ENCODE peak calls at places on chromosomes 11 and 22, in seven cellular contexts. T is IMR-90, S is mesenchymal stem cell, F is H9, D is mesendoderm, E is H1, X is trophoblast cell. U is an unnamed sample. For H3K79me1, the result is how much of the 10 kb centered on the place peaks cover.

GRCh38 chr11:19474954-19475811 is 234.4 kb upstream of the E2F8 start:
- DNase-seq in T (no peak), S (no peak), F (no peak), D (peak), E (no peak), X (no peak), U (peak)

GRCh38 chr11:58958500-58958899 is 19.2 kb downstream of the GLYATL1 start:
- DNase-seq in T (no peak), S (no peak), F (peak), D (peak), E (peak), X (no peak), U (no peak)

GRCh38 chr22:22848364-22848866 is 39.2 kb upstream of the IGLL5 start:
- DNase-seq in T (peak), S (peak), F (peak), D (peak), E (no peak), X (peak), U (peak)

GRCh38 chr11:60345489-60345888 is 18.4 kb downstream of the MS4A6E start:
- DNase-seq in T (no peak), S (peak), F (peak), D (peak), E (peak), X (peak), U (no peak)

GRCh38 chr11:8826145-8826786 is 84.7 kb upstream of the AKIP1 start:
- DNase-seq in T (peak), S (peak), F (peak), D (peak), E (no peak), X (peak), U (no peak)

GRCh38 chr11:119832536-119832935 is 103.5 kb upstream of the NECTIN1 start:
- DNase-seq in T (peak), S (no peak), F (peak), D (peak), E (no peak), X (no peak), U (no peak)

GRCh38 chr11:34158661-34159060 is 53.2 kb downstream of the NAT10 start:
- DNase-seq in T (no peak), S (no peak), F (no peak), D (no peak), E (no peak), X (no peak), U (no peak)

GRCh38 chr11:33773399-33774355 is 643 bp downstream of the FBXO3 start:
- DNase-seq in T (peak), S (peak), F (no peak), D (no peak), E (no peak), X (peak), U (no peak)

GRCh38 chr11:75524576-75525432 is 937 bp downstream of the GDPD5 start:
- DNase-seq in T (peak), S (no peak), F (peak), D (peak), E (no peak), X (peak), U (peak)

GRCh38 chr11:74506823-74507222 is 13.3 kb upstream of the LIPT2 start:
- DNase-seq in T (no peak), S (peak), F (no peak), D (peak), E (no peak), X (no peak), U (no peak)

GRCh38 chr22:35631597-35631996 is 14.5 kb upstream of the MB start:
- DNase-seq in T (no peak), S (no peak), F (peak), D (peak), E (peak), X (peak), U (no peak)

GRCh38 chr11:118511576-118511975 is 15.7 kb upstream of the TTC36 start:
- DNase-seq in T (no peak), S (no peak), F (no peak), D (no peak), E (no peak), X (no peak), U (no peak)

GRCh38 chr11:85772700-85773099 is 38.2 kb downstream of the SYTL2 start:
- DNase-seq in T (peak), S (peak), F (no peak), D (peak), E (no peak), X (no peak), U (no peak)

GRCh38 chr22:29292379-29292778 is 14.1 kb upstream of the GAS2L1 start:
- DNase-seq in T (no peak), S (no peak), F (no peak), D (no peak), E (no peak), X (no peak), U (no peak)

GRCh38 chr22:49553518-49554295 is 274.0 kb downstream of the BRD1 start:
- DNase-seq in T (no peak), S (no peak), F (no peak), D (peak), E (no peak), X (no peak), U (peak)

GRCh38 chr11:74325649-74326645 is 14.5 kb upstream of the P4HA3 start:
- DNase-seq in T (peak), S (peak), F (no peak), D (no peak), E (no peak), X (no peak), U (no peak)

GRCh38 chr22:27381552-27381951 is 420.0 kb downstream of the MN1 start:
- DNase-seq in T (no peak), S (no peak), F (no peak), D (no peak), E (no peak), X (no peak), U (no peak)

GRCh38 chr11:85619497-85619896 is 7.6 kb downstream of the DLG2 start:
- DNase-seq in T (no peak), S (no peak), F (no peak), D (no peak), E (no peak), X (no peak), U (no peak)

GRCh38 chr11:36512016-36512415 is 1.9 kb upstream of the TRAF6 start:
- DNase-seq in T (peak), S (no peak), F (no peak), D (no peak), E (no peak), X (peak), U (no peak)

GRCh38 chr11:118186346-118187107 is 10.1 kb upstream of the SCN2B start:
- DNase-seq in T (no peak), S (no peak), F (no peak), D (no peak), E (no peak), X (no peak), U (no peak)

GRCh38 chr11:17518366-17518765 is 25.9 kb downstream of the USH1C start:
- DNase-seq in T (no peak), S (no peak), F (no peak), D (no peak), E (no peak), X (no peak), U (no peak)

GRCh38 chr11:116422976-116423375 is 349.8 kb downstream of the BUD13 start:
- DNase-seq in T (no peak), S (no peak), F (peak), D (peak), E (peak), X (no peak), U (no peak)

GRCh38 chr11:1948389-1948788 is 1.3 kb downstream of the MRPL23 start:
- DNase-seq in T (no peak), S (no peak), F (no peak), D (no peak), E (no peak), X (no peak), U (no peak)

GRCh38 chr22:47168441-47168840 is 406.0 kb downstream of the TBC1D22A start:
- DNase-seq in T (no peak), S (no peak), F (no peak), D (no peak), E (no peak), X (no peak), U (no peak)

GRCh38 chr22:49533886-49534285 is 293.8 kb downstream of the BRD1 start:
- DNase-seq in T (no peak), S (no peak), F (no peak), D (no peak), E (no peak), X (no peak), U (no peak)

GRCh38 chr11:94400839-94401772 is at the start of gene GPR83:
- DNase-seq in T (peak), S (peak), F (peak), D (peak), E (no peak), X (no peak), U (peak)

GRCh38 chr22:23084453-23085350 is 14.4 kb downstream of the GNAZ start:
- DNase-seq in T (no peak), S (no peak), F (no peak), D (no peak), E (no peak), X (no peak), U (no peak)

GRCh38 chr22:47220752-47221151 is 458.3 kb downstream of the TBC1D22A start:
- DNase-seq in T (no peak), S (no peak), F (no peak), D (no peak), E (no peak), X (no peak), U (no peak)

GRCh38 chr11:80841716-80842115 is 1400.9 kb upstream of the TENM4 start:
- DNase-seq in T (no peak), S (no peak), F (no peak), D (no peak), E (no peak), X (no peak), U (no peak)

GRCh38 chr11:69003866-69004311 is 9.2 kb downstream of the MRGPRF start:
- DNase-seq in T (no peak), S (no peak), F (peak), D (no peak), E (no peak), X (no peak), U (no peak)

GRCh38 chr11:110028904-110029303 is 64.3 kb upstream of the ZC3H12C start:
- DNase-seq in T (peak), S (no peak), F (no peak), D (no peak), E (no peak), X (no peak), U (no peak)

GRCh38 chr22:37273126-37273845 is 9.0 kb upstream of the CYTH4 start:
- DNase-seq in T (peak), S (peak), F (no peak), D (no peak), E (no peak), X (no peak), U (no peak)

GRCh38 chr11:24585192-24585591 is 88.3 kb downstream of the LUZP2 start:
- DNase-seq in T (peak), S (peak), F (no peak), D (no peak), E (no peak), X (no peak), U (no peak)

GRCh38 chr22:47290706-47291430 is 528.4 kb downstream of the TBC1D22A start:
- DNase-seq in T (no peak), S (no peak), F (peak), D (no peak), E (no peak), X (no peak), U (no peak)

GRCh38 chr11:114384487-114384886 is 15.8 kb downstream of the C11orf71 start:
- DNase-seq in T (no peak), S (no peak), F (no peak), D (no peak), E (no peak), X (no peak), U (no peak)

DNA sequence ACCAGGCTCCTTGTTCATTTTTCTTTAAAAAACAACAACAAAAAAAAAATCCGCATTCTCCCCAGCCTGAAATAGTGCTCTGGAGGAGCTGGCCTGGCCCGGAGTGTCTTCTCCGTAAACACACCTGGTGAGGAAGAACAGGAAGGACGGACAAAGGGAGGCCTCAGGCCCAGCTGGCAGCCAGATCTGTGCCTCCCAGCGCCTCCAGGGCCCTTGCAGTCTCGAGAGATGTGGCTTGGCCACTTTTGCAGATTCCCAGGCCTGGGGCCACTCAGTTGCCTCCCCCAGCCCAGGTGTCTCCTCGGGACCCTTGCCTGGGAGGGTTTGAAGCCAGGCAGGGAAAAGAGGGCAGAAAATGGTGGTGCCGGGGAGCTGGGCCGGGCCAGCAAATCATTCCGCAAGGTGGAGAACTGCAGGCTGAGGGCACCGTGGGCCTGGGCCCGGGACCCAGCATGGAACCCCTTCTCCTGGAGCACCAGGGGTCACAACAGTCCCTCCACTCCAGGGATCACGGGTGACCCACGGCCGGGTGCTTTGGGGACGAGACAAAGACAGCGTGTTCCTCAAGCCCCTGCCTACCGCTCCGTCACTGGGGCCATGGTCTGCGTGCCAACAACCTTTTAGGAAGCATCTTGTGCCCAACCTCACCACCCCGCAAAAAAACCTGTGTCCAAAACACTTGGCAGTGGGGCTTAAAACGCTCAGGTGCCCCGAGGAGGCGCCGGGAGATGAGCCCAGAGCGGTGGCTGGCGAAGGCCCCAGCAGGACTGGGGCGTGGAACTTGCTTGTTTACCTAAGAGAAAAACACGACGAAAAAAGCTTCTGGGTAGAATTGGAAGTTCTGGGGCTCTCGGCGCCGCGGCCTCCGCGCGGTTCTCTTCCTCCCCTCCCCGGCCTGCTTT is 67.1 kb upstream of the WNT7B start:
- DNase-seq in T (no peak), S (no peak), F (peak), D (peak), E (no peak), X (no peak), U (no peak)
- H3K27ac ChIP-seq in T (peak), S (no peak), F (no peak), D (no peak), E (no peak), X (no peak), U (no peak)

GRCh38 chr22:19824197-19825015 is 30.3 kb downstream of the GNB1L start:
- DNase-seq in T (no peak), S (no peak), F (no peak), D (no peak), E (no peak), X (peak), U (no peak)

GRCh38 chr22:19825016-19825339 is 29.7 kb downstream of the GNB1L start:
- DNase-seq in T (no peak), S (no peak), F (no peak), D (no peak), E (no peak), X (no peak), U (no peak)

GRCh38 chr22:19827341-19828034 is 27.2 kb downstream of the GNB1L start:
- DNase-seq in T (peak), S (no peak), F (no peak), D (no peak), E (no peak), X (no peak), U (no peak)

GRCh38 chr22:19826619-19826950 is 28.1 kb downstream of the GNB1L start:
- DNase-seq in T (no peak), S (no peak), F (no peak), D (no peak), E (no peak), X (no peak), U (no peak)

DNA sequence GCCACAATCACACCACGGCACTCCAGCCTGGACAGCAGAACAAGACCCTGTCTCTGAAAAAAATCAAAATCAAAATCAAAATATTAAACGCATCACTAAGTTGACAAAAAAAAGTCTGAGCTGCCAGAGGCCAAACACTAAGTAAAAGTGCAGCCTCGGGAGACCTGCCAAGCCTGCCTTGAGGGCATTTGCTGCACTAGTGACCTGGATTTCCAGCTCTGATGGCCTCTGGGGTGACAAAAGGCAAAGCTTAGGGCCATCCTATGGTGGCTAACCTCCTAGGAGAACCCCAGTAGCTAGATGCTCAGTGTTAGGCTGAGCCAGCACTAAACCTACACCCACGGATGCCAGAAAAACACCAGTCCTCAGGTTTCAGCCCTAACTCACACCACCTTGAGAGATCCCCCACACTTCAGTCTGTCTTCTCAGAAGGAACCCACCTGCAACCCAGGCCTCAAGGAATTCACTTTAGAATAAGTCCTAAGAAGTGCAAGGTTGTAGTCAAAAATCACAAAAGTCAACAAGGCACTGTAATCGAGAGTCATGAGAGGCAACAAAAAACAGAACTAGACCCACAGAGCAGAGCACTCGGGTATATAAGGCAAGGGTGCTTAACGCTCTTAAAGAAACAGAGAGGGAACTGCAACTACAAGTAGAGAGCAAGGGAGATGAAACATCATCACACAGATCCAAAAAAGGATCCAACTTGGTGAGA is 28.6 kb downstream of the GNB1L start:
- DNase-seq in T (no peak), S (no peak), F (no peak), D (no peak), E (no peak), X (no peak), U (no peak)
- H3K79me1 ChIP-seq in T (under half), S (under half), F (under half), D (under half), E (under half), X (under half), U (under half)

GRCh38 chr11:102047305-102047924 is at the start of gene CFAP300:
- DNase-seq in T (peak), S (peak), F (peak), D (peak), E (peak), X (no peak), U (peak)
- H3K27ac ChIP-seq in T (peak), S (no peak), F (no peak), D (no peak), E (no peak), X (no peak), U (no peak)

DNA sequence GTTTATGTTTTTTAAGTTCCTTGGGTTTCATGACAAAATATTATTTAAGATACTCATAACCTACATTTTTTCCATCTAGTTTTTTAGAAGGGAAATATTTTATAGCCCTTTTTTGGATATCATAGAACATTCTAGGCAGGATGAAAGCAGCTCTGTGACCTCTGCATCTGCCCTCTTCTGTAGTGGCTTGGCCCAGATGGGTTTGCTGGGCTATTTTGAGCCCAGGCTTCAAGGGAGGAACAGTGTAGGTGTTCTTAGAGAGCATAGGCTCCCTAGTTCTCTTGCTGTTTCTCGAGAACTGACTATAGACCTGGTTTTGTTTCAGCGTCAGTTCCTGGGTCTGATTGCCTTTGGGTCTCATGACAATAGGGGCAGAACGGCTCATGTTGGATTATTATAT is 32.2 kb downstream of the DIXDC1 start:
- DNase-seq in T (no peak), S (no peak), F (no peak), D (no peak), E (no peak), X (no peak), U (no peak)
- H3K79me1 ChIP-seq in T (under half), S (under half), F (under half), D (under half), E (under half), X (under half), U (under half)

DNA sequence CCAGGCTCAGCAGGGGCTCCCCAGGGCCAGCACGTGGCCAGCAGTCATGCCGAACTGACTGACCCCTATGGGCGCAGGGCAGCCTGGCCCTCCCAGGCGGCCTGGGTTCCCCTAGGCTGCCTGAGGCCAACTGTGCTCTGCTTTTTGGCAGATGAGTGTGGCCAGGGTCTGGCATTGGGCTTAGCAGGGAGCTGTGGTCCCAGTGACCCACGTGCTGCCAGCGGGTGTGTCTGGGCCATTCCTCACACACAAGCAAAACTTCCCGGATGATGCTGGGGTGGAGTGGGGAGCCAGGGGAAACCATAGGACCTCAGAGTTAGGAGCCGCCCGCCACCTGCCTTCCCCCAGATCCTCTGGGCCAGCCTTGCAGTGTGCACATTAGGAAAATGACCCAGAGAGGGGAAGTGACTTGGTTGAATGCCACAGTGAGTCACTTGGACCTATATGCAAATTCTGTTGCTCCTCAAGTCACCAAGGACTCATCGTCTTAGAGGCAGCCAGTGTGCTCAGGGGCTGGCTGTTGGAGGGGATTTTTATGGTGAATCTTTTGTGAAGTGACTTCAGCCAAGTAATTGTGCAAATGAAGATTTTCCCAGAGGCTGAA is 6.6 kb downstream of the ADORA2A start:
- DNase-seq in T (peak), S (peak), F (no peak), D (no peak), E (no peak), X (peak), U (no peak)
- H3K27ac ChIP-seq in T (no peak), S (no peak), F (no peak), D (no peak), E (no peak), X (no peak), U (no peak)